ENCODE peak calls at places on chromosomes 4 and X, in five cellular contexts. K, O, M, W and P are unnamed samples.
A peak's percentile ranks its signal among the peaks of the same experiment; 100 is the strongest.

GRCh38 chrX:120015145-120016067 is 62.1 kb downstream of the RHOXF2B start:
- DNase-seq in K (no peak), O (no peak), M (no peak), W (peak; percentile 36), P (no peak)

GRCh38 chr4:11178433-11178832 is 250.3 kb downstream of the HS3ST1 start:
- DNase-seq in K (no peak), O (no peak), M (no peak), W (no peak), P (no peak)

GRCh38 chrX:101081257-101081656 is 2.6 kb downstream of the TMEM35A start:
- DNase-seq in K (no peak), O (no peak), M (no peak), W (no peak), P (no peak)

GRCh38 chr4:29320947-29321583 is 1399.1 kb upstream of the PCDH7 start:
- DNase-seq in K (no peak), O (no peak), M (no peak), W (no peak), P (no peak)

GRCh38 chr4:173135241-173135847 is 33.3 kb upstream of the GALNT7 start:
- DNase-seq in K (no peak), O (no peak), M (no peak), W (no peak), P (peak; percentile 26)

GRCh38 chr4:112842513-112842912 is 205.6 kb downstream of the LARP7 start:
- DNase-seq in K (no peak), O (no peak), M (no peak), W (no peak), P (no peak)

GRCh38 chr4:176575141-176575731 is 217.5 kb downstream of the VEGFC start:
- DNase-seq in K (no peak), O (no peak), M (peak; percentile 39), W (no peak), P (peak; percentile 44)

GRCh38 chrX:120402363-120402762 is 40.5 kb downstream of the ATP1B4 start:
- DNase-seq in K (no peak), O (no peak), M (no peak), W (no peak), P (no peak)

GRCh38 chr4:2570551-2571222 is 34.2 kb downstream of the FAM193A start:
- DNase-seq in K (no peak), O (peak; percentile 72), M (no peak), W (peak; percentile 66), P (no peak)

GRCh38 chr4:17072483-17072882 is 174.0 kb upstream of the LDB2 start:
- DNase-seq in K (no peak), O (no peak), M (peak; percentile 14), W (no peak), P (no peak)

GRCh38 chr4:176451441-176451840 is 131.7 kb downstream of the SPCS3 start:
- DNase-seq in K (peak; percentile 67), O (no peak), M (no peak), W (no peak), P (no peak)

GRCh38 chrX:14712096-14712495 is 160.8 kb downstream of the FANCB start:
- DNase-seq in K (no peak), O (no peak), M (no peak), W (no peak), P (no peak)

GRCh38 chr4:993111-994029 is at the start of gene SLC26A1:
- DNase-seq in K (no peak), O (no peak), M (no peak), W (no peak), P (no peak)

GRCh38 chr4:89509708-89510269 is 202.2 kb upstream of the GPRIN3 start:
- DNase-seq in K (no peak), O (peak; percentile 51), M (peak; percentile 70), W (no peak), P (peak; percentile 87)

GRCh38 chrX:121245763-121246162 is 198.4 kb downstream of the GLUD2 start:
- DNase-seq in K (no peak), O (no peak), M (no peak), W (no peak), P (no peak)

GRCh38 chr4:32661229-32661628 is 1941.1 kb downstream of the PCDH7 start:
- DNase-seq in K (no peak), O (no peak), M (no peak), W (no peak), P (no peak)

GRCh38 chrX:19195243-19195610 is 73.0 kb upstream of the ADGRG2 start:
- DNase-seq in K (no peak), O (no peak), M (no peak), W (no peak), P (no peak)

GRCh38 chr4:77146426-77147399 is 10.3 kb upstream of the CCNG2 start:
- DNase-seq in K (no peak), O (no peak), M (peak; percentile 17), W (no peak), P (no peak)

GRCh38 chrX:128460835-128461234 is 408.6 kb upstream of the ACTRT1 start:
- DNase-seq in K (no peak), O (no peak), M (no peak), W (no peak), P (no peak)

GRCh38 chrX:55450259-55450658 is 1.7 kb upstream of the MAGEH1 start:
- DNase-seq in K (peak; percentile 0), O (no peak), M (peak; percentile 1), W (no peak), P (no peak)